ENCODE peak calls at places on chromosomes 13 and 19, in five cellular contexts. G, R, B, W and Y are unnamed samples.

GRCh38 chr13:94362411-94362909 is 117.0 kb downstream of the DCT start:
- DNase-seq in G (no peak), R (peak; percentile 80), B (peak; percentile 54), W (peak; percentile 96), Y (peak; percentile 87)

GRCh38 chr19:4986471-4986888 is 17.6 kb downstream of the KDM4B start:
- DNase-seq in G (no peak), R (no peak), B (no peak), W (no peak), Y (no peak)

GRCh38 chr19:43699506-43700367 is 16.1 kb upstream of the IRGC start:
- DNase-seq in G (peak; percentile 50), R (peak; percentile 48), B (peak; percentile 46), W (peak; percentile 34), Y (no peak)

GRCh38 chr13:32894589-32895001 is 121.6 kb upstream of the KL start:
- DNase-seq in G (no peak), R (no peak), B (no peak), W (peak; percentile 59), Y (peak; percentile 89)

GRCh38 chr13:39047560-39047959 is 9.3 kb downstream of the NHLRC3 start:
- DNase-seq in G (no peak), R (no peak), B (no peak), W (peak; percentile 40), Y (no peak)

GRCh38 chr13:38590796-38591507 is 95.9 kb upstream of the FREM2 start:
- DNase-seq in G (no peak), R (peak; percentile 35), B (no peak), W (no peak), Y (no peak)

GRCh38 chr19:1106841-1107654 is 3.3 kb downstream of the GPX4 start:
- DNase-seq in G (peak; percentile 82), R (peak; percentile 57), B (no peak), W (peak; percentile 84), Y (peak; percentile 82)

GRCh38 chr13:45792827-45793303 is 58.7 kb downstream of the SIAH3 start:
- DNase-seq in G (no peak), R (no peak), B (no peak), W (no peak), Y (no peak)

GRCh38 chr13:27636624-27637288 is 15.1 kb downstream of the POLR1D start:
- DNase-seq in G (no peak), R (no peak), B (no peak), W (peak; percentile 48), Y (no peak)

GRCh38 chr19:33785795-33786194 is 10.9 kb upstream of the KCTD15 start:
- DNase-seq in G (no peak), R (no peak), B (no peak), W (peak; percentile 44), Y (peak; percentile 38)

GRCh38 chr19:46670874-46671273 is 9.9 kb upstream of the DACT3 start:
- DNase-seq in G (no peak), R (no peak), B (no peak), W (peak; percentile 22), Y (no peak)

GRCh38 chr19:2462635-2463421 is 6.1 kb upstream of the LMNB2 start:
- DNase-seq in G (peak; percentile 91), R (peak; percentile 94), B (peak; percentile 90), W (peak; percentile 96), Y (peak; percentile 97)

GRCh38 chr19:47107953-47108746 is 5.4 kb downstream of the ZC3H4 start:
- DNase-seq in G (no peak), R (no peak), B (no peak), W (peak; percentile 30), Y (peak; percentile 23)

GRCh38 chr19:45020071-45020470 is 18.8 kb upstream of the CLASRP start:
- DNase-seq in G (no peak), R (no peak), B (no peak), W (no peak), Y (no peak)

GRCh38 chr19:58024661-58025060 is 9.2 kb upstream of the ZSCAN1 start:
- DNase-seq in G (no peak), R (no peak), B (no peak), W (no peak), Y (no peak)

GRCh38 chr13:29743229-29743786 is 107.1 kb downstream of the UBL3 start:
- DNase-seq in G (no peak), R (no peak), B (no peak), W (peak; percentile 20), Y (no peak)

GRCh38 chr13:30371649-30372265 is 50.5 kb upstream of the UBE2L5 start:
- DNase-seq in G (no peak), R (no peak), B (no peak), W (peak; percentile 48), Y (peak; percentile 7)

GRCh38 chr13:46165485-46166220 is 16.3 kb downstream of the LCP1 start:
- DNase-seq in G (no peak), R (no peak), B (no peak), W (peak; percentile 49), Y (no peak)

GRCh38 chr13:105759467-105759866 is 776.0 kb downstream of the EFNB2 start:
- DNase-seq in G (no peak), R (no peak), B (no peak), W (no peak), Y (no peak)

GRCh38 chr13:46668302-46668720 is 115.3 kb downstream of the LRCH1 start:
- DNase-seq in G (no peak), R (no peak), B (peak; percentile 47), W (peak; percentile 91), Y (peak; percentile 78)

GRCh38 chr13:30866692-30867669 is 39.1 kb upstream of the MEDAG start:
- DNase-seq in G (no peak), R (peak; percentile 41), B (no peak), W (no peak), Y (no peak)

DNA sequence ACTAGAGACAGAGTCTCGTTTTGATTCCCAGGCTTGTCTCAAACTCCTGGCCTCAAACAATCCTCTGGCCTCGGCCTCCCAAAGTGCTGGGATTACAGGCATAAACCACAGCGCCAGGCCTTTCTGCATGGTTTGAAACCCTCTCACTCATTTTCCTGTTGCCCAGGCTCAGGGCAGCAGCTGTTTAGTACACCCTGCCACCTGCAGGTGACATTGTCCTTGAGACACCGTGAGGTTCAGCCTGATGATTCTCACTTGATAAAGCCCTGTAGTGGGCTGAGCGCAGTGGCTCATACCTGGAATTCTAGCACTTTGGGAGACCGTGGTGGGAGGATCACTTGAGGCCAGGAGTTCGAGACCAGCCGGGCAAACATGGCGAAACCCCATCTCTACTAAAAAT is 12.5 kb downstream of the IL12RB1 start:
- DNase-seq in G (peak; percentile 7), R (no peak), B (no peak), W (no peak), Y (no peak)
- TF ChIP-seq CTCF in G (no peak), R (no peak), B (no peak), W (peak; percentile 10), Y (no peak)

DNA sequence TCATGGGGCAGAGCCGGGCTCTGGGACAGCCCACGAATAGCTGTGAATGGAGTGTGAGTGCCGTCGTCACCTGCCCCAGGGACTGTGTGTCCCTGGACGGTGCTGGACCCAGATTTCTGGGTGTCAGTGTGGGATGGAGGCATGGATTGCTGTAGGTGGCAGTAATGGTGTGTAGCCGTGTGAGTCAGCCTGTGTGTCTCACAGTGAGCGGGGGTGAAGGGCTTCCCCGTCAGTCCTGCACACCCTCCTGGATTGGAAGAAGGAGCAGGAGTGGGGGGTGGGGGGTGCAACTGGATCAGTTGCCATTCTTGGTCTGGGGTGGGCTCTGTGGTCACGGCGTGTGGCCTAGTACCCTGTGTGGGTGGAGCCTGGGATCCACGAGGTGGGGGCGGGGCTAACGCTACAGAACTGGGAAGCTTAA is 6.5 kb upstream of the LTBP4 start:
- DNase-seq in G (no peak), R (no peak), B (no peak), W (peak; percentile 39), Y (peak; percentile 61)
- TF ChIP-seq CTCF in G (no peak), R (peak; percentile 12), B (no peak), W (peak; percentile 30), Y (no peak)

DNA sequence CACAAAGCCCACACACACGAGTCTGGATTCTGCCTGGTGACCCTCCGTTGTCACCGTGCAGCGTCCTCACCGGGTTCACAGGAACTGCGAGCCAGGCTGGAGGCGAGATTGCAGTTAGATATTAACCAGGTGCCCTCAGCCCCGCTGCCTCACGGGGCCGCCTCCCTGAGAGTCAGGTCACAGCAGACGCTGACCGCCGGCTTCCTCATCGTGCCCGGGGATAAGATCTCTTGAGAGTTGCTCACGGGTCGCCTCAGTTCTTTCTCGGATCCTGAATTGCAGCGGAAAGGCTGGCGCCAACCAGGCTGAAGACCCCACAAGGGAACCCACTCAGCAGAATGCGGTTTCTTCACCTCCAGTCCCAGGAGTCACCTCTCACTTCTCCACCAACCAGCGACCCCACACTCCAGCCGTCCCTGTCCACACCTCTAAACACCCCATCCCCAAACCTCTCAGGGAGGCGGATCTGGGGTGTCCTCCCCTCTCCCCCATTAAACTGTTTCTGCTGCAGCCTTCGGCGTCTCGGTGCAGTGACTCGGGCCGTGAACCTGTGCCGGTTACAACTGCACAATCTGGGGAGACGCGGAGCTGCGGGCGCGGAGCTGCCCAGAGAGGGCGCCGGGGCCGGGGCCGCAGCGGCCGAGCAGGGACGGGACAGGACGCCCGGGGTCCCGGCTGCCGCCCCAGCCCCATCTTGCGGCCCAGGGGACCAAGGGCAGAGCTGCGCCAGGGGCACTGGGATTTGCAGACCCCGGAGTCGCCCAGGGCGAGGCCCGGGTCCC is 591 bp downstream of the ZNF823 start:
- DNase-seq in G (peak; percentile 95), R (peak; percentile 64), B (peak; percentile 30), W (peak; percentile 18), Y (peak; percentile 55)
- TF ChIP-seq CTCF in G (no peak), R (peak; percentile 29), B (no peak), W (no peak), Y (no peak)

DNA sequence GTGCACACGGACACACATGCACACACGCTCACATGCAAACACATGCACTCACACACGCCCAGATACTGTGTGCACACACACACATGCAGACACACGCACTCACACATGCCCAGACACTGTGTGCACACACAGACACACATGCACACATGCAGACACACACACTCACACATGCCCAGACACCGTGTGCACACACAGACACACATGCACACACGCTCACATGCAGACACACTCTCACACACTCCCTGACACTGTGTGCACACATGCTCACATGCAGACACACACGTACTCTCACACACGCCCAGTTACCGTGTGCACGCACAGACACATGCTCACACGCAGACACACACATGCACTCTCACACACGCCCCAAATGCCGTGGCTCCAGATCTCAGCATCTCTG is 137.2 kb upstream of the MCF2L start:
- DNase-seq in G (no peak), R (no peak), B (no peak), W (no peak), Y (no peak)
- TF ChIP-seq CTCF in G (no peak), R (no peak), B (no peak), W (no peak), Y (no peak)

DNA sequence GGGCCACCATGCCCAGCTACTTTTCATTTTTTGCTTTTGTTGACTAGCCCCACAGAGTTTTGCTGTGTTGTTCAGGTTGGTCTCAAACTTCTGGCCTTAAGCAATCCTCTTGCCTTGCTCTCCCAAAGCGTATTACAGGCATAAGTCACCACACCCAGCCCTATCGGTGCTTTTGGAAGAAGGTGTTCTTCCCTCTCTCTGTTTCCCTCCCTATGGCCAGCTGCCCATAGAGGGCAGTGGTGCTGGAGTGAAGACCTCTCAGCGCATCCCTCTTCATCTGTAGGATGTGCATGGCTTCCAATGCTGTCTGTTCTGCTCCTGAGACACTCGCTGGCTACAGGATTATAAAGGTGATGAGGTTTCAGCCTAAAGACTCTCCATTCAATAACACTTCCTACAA is 1.3 kb upstream of the CD22 start:
- DNase-seq in G (no peak), R (no peak), B (no peak), W (peak; percentile 12), Y (peak; percentile 16)
- TF ChIP-seq CTCF in G (no peak), R (peak; percentile 30), B (no peak), W (peak; percentile 52), Y (no peak)

GRCh38 chr13:61684976-61685682 is 269.5 kb upstream of the PCDH20 start:
- DNase-seq in G (no peak), R (no peak), B (no peak), W (no peak), Y (no peak)

GRCh38 chr13:61685683-61686013 is 270.0 kb upstream of the PCDH20 start:
- DNase-seq in G (no peak), R (peak; percentile 61), B (no peak), W (no peak), Y (peak; percentile 46)
- TF ChIP-seq CTCF in G (no peak), R (no peak), B (no peak), W (no peak), Y (peak; percentile 13)

GRCh38 chr19:14459703-14460102 is 15.5 kb downstream of the PTGER1 start:
- DNase-seq in G (no peak), R (no peak), B (no peak), W (no peak), Y (no peak)
- TF ChIP-seq CTCF in G (no peak), R (no peak), B (no peak), W (no peak), Y (no peak)